ENCODE peak calls at places on chromosomes 3 and 15, in five cellular contexts. G is mesenchymal stem cell, O is H9, W is mesendoderm, Q is neuronal stem cell. J is an unnamed sample.

GRCh38 chr3:73563896-73564582 is 60.7 kb downstream of the PDZRN3 start:
- DNase-seq in G (no peak), O (no peak), W (no peak), Q (no peak), J (peak)

GRCh38 chr3:65033577-65033976 is 345.8 kb upstream of the ADAMTS9 start:
- DNase-seq in G (peak), O (no peak), W (peak), Q (no peak), J (no peak)

GRCh38 chr3:177195941-177196472 is 1.3 kb downstream of the TBL1XR1 start:
- DNase-seq in G (peak), O (no peak), W (no peak), Q (peak), J (no peak)

GRCh38 chr15:78177447-78177873 is 28.3 kb downstream of the IDH3A start:
- DNase-seq in G (peak), O (peak), W (peak), Q (peak), J (no peak)

GRCh38 chr15:74377831-74378766 is 10.7 kb upstream of the CYP11A1 start:
- DNase-seq in G (no peak), O (peak), W (no peak), Q (no peak), J (no peak)

GRCh38 chr3:14175383-14176037 is 2.9 kb downstream of the XPC start:
- DNase-seq in G (peak), O (no peak), W (no peak), Q (no peak), J (peak)

GRCh38 chr3:46948830-46949671 is 27.5 kb downstream of the CCDC12 start:
- DNase-seq in G (peak), O (peak), W (peak), Q (no peak), J (no peak)

GRCh38 chr3:56787784-56788256 is 13.9 kb downstream of the ARHGEF3 start:
- DNase-seq in G (no peak), O (no peak), W (no peak), Q (no peak), J (no peak)

GRCh38 chr3:43948013-43948412 is 257.3 kb downstream of the ABHD5 start:
- DNase-seq in G (no peak), O (no peak), W (no peak), Q (no peak), J (no peak)

GRCh38 chr3:49120096-49120437 is 556 bp downstream of the USP19 start:
- DNase-seq in G (peak), O (no peak), W (peak), Q (no peak), J (peak)

GRCh38 chr3:77256584-77257488 is 216.9 kb downstream of the ROBO2 start:
- DNase-seq in G (no peak), O (no peak), W (no peak), Q (no peak), J (no peak)

GRCh38 chr3:156816794-156817741 is 9.1 kb upstream of the LEKR1 start:
- DNase-seq in G (peak), O (peak), W (peak), Q (peak), J (peak)

GRCh38 chr3:79233431-79234060 is 534.3 kb downstream of the ROBO1 start:
- DNase-seq in G (no peak), O (peak), W (peak), Q (no peak), J (no peak)

GRCh38 chr15:25882466-25882865 is 19.3 kb upstream of the ATP10A start:
- DNase-seq in G (no peak), O (no peak), W (no peak), Q (no peak), J (peak)

GRCh38 chr3:98021821-98022220 is 13.3 kb downstream of the GABRR3 start:
- DNase-seq in G (peak), O (no peak), W (no peak), Q (no peak), J (peak)

GRCh38 chr15:59371458-59372351 is 966 bp downstream of the MYO1E start:
- DNase-seq in G (no peak), O (no peak), W (peak), Q (no peak), J (no peak)

GRCh38 chr15:74866090-74866489 is 7.1 kb downstream of the SCAMP2 start:
- DNase-seq in G (peak), O (no peak), W (peak), Q (no peak), J (peak)

GRCh38 chr15:69699096-69699495 is 246.5 kb downstream of the RPLP1 start:
- DNase-seq in G (no peak), O (no peak), W (no peak), Q (no peak), J (no peak)

GRCh38 chr3:156554842-156555687 is at the start of gene SSR3:
- DNase-seq in G (peak), O (peak), W (peak), Q (peak), J (peak)

GRCh38 chr15:42919794-42920280 is 741 bp downstream of the TTBK2 start:
- DNase-seq in G (peak), O (peak), W (peak), Q (no peak), J (peak)

GRCh38 chr15:68991723-68992122 is 22.8 kb upstream of the NOX5 start:
- DNase-seq in G (peak), O (no peak), W (peak), Q (no peak), J (peak)

GRCh38 chr15:49265911-49266310 is 95.9 kb downstream of the GALK2 start:
- DNase-seq in G (no peak), O (no peak), W (no peak), Q (no peak), J (no peak)

GRCh38 chr3:188789201-188789600 is 382.6 kb upstream of the TPRG1 start:
- DNase-seq in G (peak), O (no peak), W (no peak), Q (no peak), J (peak)

GRCh38 chr3:4978966-4979400 is 254 bp upstream of the BHLHE40 start:
- DNase-seq in G (peak), O (peak), W (peak), Q (no peak), J (peak)

GRCh38 chr3:62188547-62189375 is 184.6 kb downstream of the FEZF2 start:
- DNase-seq in G (peak), O (peak), W (peak), Q (peak), J (peak)

GRCh38 chr3:174193559-174193958 is 665.6 kb upstream of the NAALADL2 start:
- DNase-seq in G (no peak), O (no peak), W (no peak), Q (no peak), J (peak)

GRCh38 chr3:21462151-21462550 is 288.9 kb downstream of the ZNF385D start:
- DNase-seq in G (no peak), O (no peak), W (no peak), Q (no peak), J (no peak)
- H2BK5ac ChIP-seq in G (no peak), O (no peak), W (no peak), Q (no peak), J (no peak)

GRCh38 chr3:55064164-55064563 is 136.3 kb upstream of the LRTM1 start:
- DNase-seq in G (no peak), O (no peak), W (no peak), Q (no peak), J (no peak)
- H2BK120ac ChIP-seq in G (no peak), O (no peak), W (no peak), Q (no peak), J (no peak)

GRCh38 chr15:66760358-66760967 is 58.4 kb downstream of the SMAD6 start:
- DNase-seq in G (no peak), O (no peak), W (no peak), Q (no peak), J (no peak)
- H3K4me2 ChIP-seq in G (no peak), O (no peak), W (no peak), Q (no peak), J (no peak)

GRCh38 chr3:71304261-71304646 is 279.3 kb downstream of the FOXP1 start:
- DNase-seq in G (no peak), O (no peak), W (no peak), Q (no peak), J (no peak)

GRCh38 chr3:71304684-71305083 is 278.8 kb downstream of the FOXP1 start:
- DNase-seq in G (peak), O (no peak), W (peak), Q (no peak), J (peak)

GRCh38 chr3:71307884-71308697 is 275.4 kb downstream of the FOXP1 start:
- DNase-seq in G (no peak), O (no peak), W (no peak), Q (no peak), J (peak)

GRCh38 chr3:71303627-71304260 is 279.8 kb downstream of the FOXP1 start:
- DNase-seq in G (no peak), O (no peak), W (no peak), Q (no peak), J (no peak)

DNA sequence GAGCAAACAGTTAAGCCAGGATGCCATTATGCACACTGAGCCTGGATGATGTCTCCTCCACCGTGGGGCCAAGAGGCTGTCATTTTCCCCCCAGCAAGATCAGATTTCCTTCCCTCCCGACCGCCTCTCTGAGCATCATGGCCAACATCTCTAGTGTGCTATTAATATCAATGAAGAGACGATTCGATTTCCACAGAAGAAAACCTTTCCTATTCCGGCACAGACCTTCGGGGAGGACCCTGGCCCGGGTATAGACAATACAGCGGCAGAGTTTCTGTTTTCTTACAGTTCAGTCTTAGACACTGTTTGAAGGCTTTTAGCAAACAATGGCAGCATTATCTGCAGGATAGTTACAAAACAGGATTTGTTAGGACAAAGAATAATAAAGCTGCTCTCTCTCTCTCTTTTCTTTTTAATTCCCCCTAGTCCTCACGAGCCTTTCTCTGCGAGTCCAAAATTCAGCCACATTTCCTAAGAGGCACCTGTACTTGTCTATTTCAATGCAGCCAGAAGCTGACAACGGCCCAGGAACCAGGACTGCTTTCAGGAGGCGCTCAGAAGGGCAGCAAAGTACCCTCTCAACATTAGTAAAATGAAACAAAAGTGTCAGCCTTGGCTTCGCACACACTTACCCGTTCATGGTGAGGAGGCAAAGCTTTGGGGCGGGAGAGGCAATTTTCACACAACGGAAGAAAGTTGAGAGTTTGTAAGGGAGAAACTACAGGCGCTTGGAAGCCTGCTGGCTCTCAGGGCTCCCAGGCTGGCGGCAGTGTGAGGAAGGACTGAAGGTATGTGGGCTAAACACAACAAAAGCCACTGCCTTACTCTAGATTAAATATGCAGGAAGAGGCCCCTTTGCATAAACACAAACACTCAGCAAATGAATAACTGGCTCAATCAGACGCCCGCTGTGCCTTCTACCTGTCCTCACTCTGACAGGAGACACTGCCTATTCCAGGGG is 278.0 kb downstream of the FOXP1 start:
- DNase-seq in G (peak), O (peak), W (peak), Q (peak), J (peak)
- H2BK5ac ChIP-seq in G (no peak), O (no peak), W (no peak), Q (no peak), J (peak)

J was measured in IMR-90.